ENCODE peak calls at places on chromosomes 3 and 15, in five cellular contexts. T is HepG2, O is astrocyte, W is GM23248, E is PC-3. R is an unnamed sample.
A peak's percentile ranks its signal among the peaks of the same experiment; 100 is the strongest.

GRCh38 chr3:170799009-170799408 is 71.0 kb downstream of the RPL22L1 start:
- DNase-seq in E (no peak), O (no peak), W (no peak), T (no peak), R (no peak)

GRCh38 chr15:65595960-65596359 is 15.0 kb downstream of the INTS14 start:
- DNase-seq in W (no peak), T (peak; percentile 67), O (no peak), E (peak; percentile 15), R (peak; percentile 18)

GRCh38 chr3:2156244-2156847 is 57.7 kb downstream of the CNTN4 start:
- DNase-seq in O (no peak), E (peak; percentile 3), T (peak; percentile 8), W (peak; percentile 7), R (no peak)

GRCh38 chr3:12508316-12508715 is 24.0 kb downstream of the TSEN2 start:
- DNase-seq in O (peak; percentile 98), T (no peak), W (peak; percentile 98), E (peak; percentile 91), R (peak; percentile 93)

GRCh38 chr3:195868336-195868865 is 40.0 kb downstream of the TNK2 start:
- DNase-seq in O (no peak), W (no peak), E (no peak), T (no peak), R (peak; percentile 70)

GRCh38 chr3:48565591-48566400 is 2.2 kb upstream of the UCN2 start:
- DNase-seq in E (peak; percentile 85), W (peak; percentile 86), T (no peak), O (peak; percentile 68), R (peak; percentile 99)

GRCh38 chr3:147773236-147773635 is 364.1 kb downstream of the ZIC1 start:
- DNase-seq in O (no peak), T (no peak), W (peak; percentile 18), E (no peak), R (no peak)

GRCh38 chr3:119937229-119937628 is 155.3 kb downstream of the NR1I2 start:
- DNase-seq in T (no peak), W (no peak), O (peak; percentile 50), E (no peak), R (no peak)

GRCh38 chr15:51818156-51818555 is 11.3 kb upstream of the TMOD3 start:
- DNase-seq in E (no peak), W (no peak), T (no peak), O (no peak), R (no peak)

GRCh38 chr3:126154391-126155279 is 25.8 kb downstream of the ALDH1L1 start:
- DNase-seq in O (no peak), W (no peak), E (no peak), T (no peak), R (peak; percentile 37)

GRCh38 chr3:41265823-41266273 is 66.5 kb downstream of the CTNNB1 start:
- DNase-seq in T (peak; percentile 96), O (peak; percentile 93), W (peak; percentile 65), E (peak; percentile 59), R (no peak)

GRCh38 chr3:126620743-126621142 is 34.2 kb downstream of the TXNRD3 start:
- DNase-seq in O (peak; percentile 32), T (no peak), E (no peak), W (peak; percentile 55), R (no peak)

GRCh38 chr3:17213102-17213501 is 328.3 kb downstream of the PLCL2 start:
- DNase-seq in O (no peak), W (peak; percentile 15), T (peak; percentile 55), E (peak; percentile 90), R (no peak)

GRCh38 chr3:158539414-158540014 is 31.5 kb upstream of the MLF1 start:
- DNase-seq in O (peak; percentile 25), W (peak; percentile 68), T (peak; percentile 46), E (peak; percentile 58), R (no peak)

GRCh38 chr15:67433495-67434099 is 87.3 kb upstream of the C15orf61 start:
- DNase-seq in E (peak; percentile 67), O (peak; percentile 22), T (peak; percentile 24), W (peak; percentile 73), R (peak; percentile 37)

GRCh38 chr3:125582707-125583106 is 12.6 kb downstream of the OSBPL11 start:
- DNase-seq in O (no peak), W (peak; percentile 40), E (peak; percentile 17), T (peak; percentile 7), R (no peak)

GRCh38 chr3:153396581-153396980 is 234.6 kb downstream of the RAP2B start:
- DNase-seq in W (no peak), E (no peak), T (no peak), O (no peak), R (no peak)

GRCh38 chr3:171813897-171814460 is 3.7 kb upstream of the PLD1 start:
- DNase-seq in O (peak; percentile 85), T (no peak), W (peak; percentile 48), E (no peak), R (no peak)

GRCh38 chr3:186150234-186150830 is 41.4 kb upstream of the ETV5 start:
- DNase-seq in E (no peak), T (no peak), O (no peak), W (no peak), R (no peak)

GRCh38 chr3:58332575-58333179 is at the start of gene PXK:
- DNase-seq in T (peak; percentile 21), E (peak; percentile 74), O (peak; percentile 58), W (peak; percentile 94), R (peak; percentile 95)

GRCh38 chr3:133038089-133038730 is at the start of gene TMEM108:
- DNase-seq in O (peak; percentile 31), T (no peak), E (no peak), W (peak; percentile 41), R (peak; percentile 91)

GRCh38 chr3:134249442-134249841 is 1.2 kb downstream of the RYK start:
- DNase-seq in E (no peak), W (no peak), O (no peak), T (no peak), R (no peak)

GRCh38 chr3:71064288-71064975 is 519.1 kb downstream of the FOXP1 start:
- DNase-seq in E (peak; percentile 57), O (peak; percentile 66), W (peak; percentile 80), T (peak; percentile 63), R (peak; percentile 88)

GRCh38 chr3:71063768-71064287 is 519.7 kb downstream of the FOXP1 start:
- DNase-seq in W (peak; percentile 54), E (peak; percentile 46), O (no peak), T (peak; percentile 49), R (peak; percentile 92)

GRCh38 chr3:71066356-71066755 is 517.2 kb downstream of the FOXP1 start:
- DNase-seq in E (peak; percentile 67), W (no peak), T (no peak), O (no peak), R (no peak)

GRCh38 chr3:71065764-71066013 is 517.8 kb downstream of the FOXP1 start:
- DNase-seq in O (no peak), W (no peak), E (no peak), T (no peak), R (no peak)

DNA sequence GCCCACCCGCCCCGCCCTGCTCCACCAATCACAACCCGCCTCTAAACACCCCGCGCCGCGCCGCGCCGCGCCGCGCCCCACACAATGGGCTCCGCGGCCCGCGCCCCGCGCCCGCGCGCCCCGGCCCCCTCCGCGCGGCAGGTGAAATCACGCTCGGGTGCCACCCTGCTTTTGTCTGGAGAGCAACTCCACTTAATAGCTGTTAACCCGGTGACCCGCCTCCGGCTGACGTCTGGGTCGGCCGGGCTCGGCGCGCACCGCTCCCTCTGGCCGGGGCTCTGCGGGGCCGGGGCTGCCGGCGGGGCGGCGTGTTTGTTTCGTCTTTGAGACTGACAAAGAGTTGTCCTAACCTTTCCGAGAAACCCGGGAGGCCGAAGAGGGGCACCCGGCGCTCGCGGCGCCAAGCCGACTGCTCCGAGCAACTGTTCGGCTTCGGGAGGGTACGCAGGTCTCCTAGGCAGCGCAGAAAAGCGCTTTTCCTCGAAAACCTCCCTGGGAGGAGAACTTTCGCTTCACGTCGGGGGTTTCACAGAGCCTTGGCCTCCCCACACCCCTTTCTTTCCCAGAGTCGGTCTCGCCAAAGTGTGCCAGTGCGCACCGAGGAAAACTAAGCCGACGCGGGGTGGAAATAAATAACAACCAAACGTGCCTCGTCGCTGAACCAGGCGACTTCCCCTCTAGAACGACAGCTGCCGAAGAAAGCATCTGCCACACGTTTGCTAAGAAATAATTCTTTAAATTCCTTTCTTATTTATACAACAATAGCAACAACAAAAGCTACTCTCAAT is 518.4 kb downstream of the FOXP1 start:
- DNase-seq in W (peak; percentile 68), O (no peak), E (peak; percentile 48), T (peak; percentile 45), R (peak; percentile 84)
- H4K20me1 ChIP-seq in W (no peaks in the 10 kb centered on the region), O (peaks cover 19% of the 10 kb centered on the region), E (no peaks in the 10 kb centered on the region), T (no peaks in the 10 kb centered on the region), R (peaks cover 4% of the 10 kb centered on the region)

GRCh38 chr15:101190196-101190595 is 61.7 kb downstream of the CHSY1 start:
- DNase-seq in W (no peak), E (no peak), O (no peak), T (no peak), R (no peak)

GRCh38 chr15:101193063-101193712 is 58.7 kb downstream of the CHSY1 start:
- DNase-seq in O (no peak), W (peak; percentile 92), E (no peak), T (no peak), R (no peak)

GRCh38 chr15:101191242-101191641 is 60.6 kb downstream of the CHSY1 start:
- DNase-seq in O (no peak), E (no peak), W (peak; percentile 71), T (no peak), R (no peak)

GRCh38 chr15:101193781-101194180 is 58.1 kb downstream of the CHSY1 start:
- DNase-seq in O (no peak), W (peak; percentile 38), E (no peak), T (no peak), R (no peak)

GRCh38 chr15:101192081-101192480 is 59.8 kb downstream of the CHSY1 start:
- DNase-seq in W (no peak), O (no peak), E (no peak), T (no peak), R (no peak)
- H4K20me1 ChIP-seq in W (no peaks in the 10 kb centered on the region), O (peaks cover 34% of the 10 kb centered on the region), E (peaks cover 7% of the 10 kb centered on the region), T (peaks cover 16% of the 10 kb centered on the region), R (peaks cover 2% of the 10 kb centered on the region)

DNA sequence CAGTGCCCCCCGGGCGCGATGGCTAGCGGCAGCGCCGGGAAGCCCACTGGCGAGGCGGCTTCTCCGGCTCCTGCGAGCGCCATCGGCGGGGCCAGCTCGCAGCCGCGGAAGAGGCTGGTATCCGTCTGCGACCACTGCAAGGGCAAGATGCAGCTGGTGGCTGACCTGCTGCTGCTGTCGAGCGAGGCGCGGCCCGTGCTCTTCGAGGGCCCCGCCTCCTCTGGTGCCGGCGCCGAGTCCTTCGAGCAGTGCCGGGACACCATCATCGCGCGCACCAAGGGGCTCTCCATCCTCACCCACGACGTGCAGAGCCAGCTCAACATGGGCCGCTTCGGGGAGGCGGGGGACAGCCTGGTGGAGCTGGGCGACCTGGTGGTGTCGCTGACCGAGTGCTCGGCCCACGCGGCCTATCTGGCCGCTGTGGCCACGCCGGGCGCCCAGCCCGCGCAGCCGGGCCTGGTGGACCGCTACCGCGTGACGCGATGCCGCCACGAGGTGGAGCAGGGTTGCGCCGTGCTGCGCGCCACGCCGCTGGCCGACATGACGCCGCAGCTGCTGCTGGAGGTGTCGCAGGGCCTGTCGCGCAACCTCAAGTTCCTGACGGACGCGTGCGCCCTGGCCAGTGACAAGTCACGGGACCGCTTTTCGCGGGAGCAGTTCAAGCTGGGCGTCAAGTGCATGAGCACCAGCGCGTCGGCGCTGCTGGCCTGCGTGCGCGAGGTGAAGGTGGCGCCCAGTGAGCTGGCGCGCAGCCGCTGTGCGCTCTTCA is 1.7 kb downstream of the TLNRD1 start:
- DNase-seq in O (no peak), E (no peak), T (no peak), W (peak; percentile 57), R (peak; percentile 89)
- H4K20me1 ChIP-seq in O (peaks cover 51% of the 10 kb centered on the region), E (peaks cover 11% of the 10 kb centered on the region), T (no peaks in the 10 kb centered on the region), W (peaks cover 10% of the 10 kb centered on the region), R (peaks cover 12% of the 10 kb centered on the region)

GRCh38 chr3:151106311-151106710 is 20.8 kb downstream of the MED12L start:
- DNase-seq in E (no peak), O (no peak), W (no peak), T (no peak), R (no peak)
- H4K20me1 ChIP-seq in E (no peaks in the 10 kb centered on the region), O (peaks cover 6% of the 10 kb centered on the region), W (no peaks in the 10 kb centered on the region), T (no peaks in the 10 kb centered on the region), R (no peaks in the 10 kb centered on the region)